ENCODE peak calls at places on chromosome 10, in five cellular contexts. M is neural progenitor cell, Z is PC-3, O is GM23338, F is SK-N-SH. Y is an unnamed sample.

GRCh38 chr10:70306168-70306705 is 22.4 kb upstream of the NPFFR1 start:
- DNase-seq in M (no peak), Z (no peak), O (no peak), F (no peak), Y (no peak)

GRCh38 chr10:132002004-132002403 is 20.3 kb upstream of the BNIP3 start:
- DNase-seq in M (no peak), Z (no peak), O (no peak), F (no peak), Y (no peak)

GRCh38 chr10:133261726-133262325 is 14.8 kb downstream of the ADAM8 start:
- DNase-seq in M (peak; percentile 86), Z (peak; percentile 61), O (peak; percentile 73), F (peak; percentile 98), Y (peak; percentile 72)

GRCh38 chr10:9762966-9763656 is 1254.6 kb upstream of the CELF2 start:
- DNase-seq in M (no peak), Z (no peak), O (no peak), F (no peak), Y (no peak)

GRCh38 chr10:48449501-48450232 is 143.2 kb downstream of the MAPK8 start:
- DNase-seq in M (no peak), Z (no peak), O (no peak), F (no peak), Y (no peak)

GRCh38 chr10:69467928-69468770 is 16.9 kb downstream of the TSPAN15 start:
- DNase-seq in M (peak; percentile 24), Z (no peak), O (peak; percentile 12), F (no peak), Y (no peak)

GRCh38 chr10:110337401-110337800 is 32.7 kb upstream of the SMNDC1 start:
- DNase-seq in M (no peak), Z (no peak), O (no peak), F (no peak), Y (no peak)

GRCh38 chr10:16314259-16314658 is 122.6 kb upstream of the PTER start:
- DNase-seq in M (peak; percentile 18), Z (no peak), O (peak; percentile 21), F (peak; percentile 4), Y (no peak)

GRCh38 chr10:81820418-81820817 is 54.6 kb upstream of the NRG3 start:
- DNase-seq in M (peak; percentile 57), Z (no peak), O (peak; percentile 73), F (peak; percentile 9), Y (peak; percentile 54)

GRCh38 chr10:116470768-116471415 is 43.2 kb downstream of the PNLIPRP3 start:
- DNase-seq in M (peak; percentile 43), Z (peak; percentile 45), O (peak; percentile 80), F (peak; percentile 30), Y (peak; percentile 49)

GRCh38 chr10:1123198-1123597 is 67.0 kb downstream of the WDR37 start:
- DNase-seq in M (no peak), Z (no peak), O (no peak), F (no peak), Y (no peak)

GRCh38 chr10:78688945-78689935 is 379.5 kb upstream of the ZMIZ1 start:
- DNase-seq in M (peak; percentile 35), Z (no peak), O (peak; percentile 6), F (peak; percentile 73), Y (no peak)

GRCh38 chr10:58531084-58531695 is 18.5 kb downstream of the BICC1 start:
- DNase-seq in M (peak; percentile 78), Z (peak; percentile 97), O (peak; percentile 86), F (no peak), Y (peak; percentile 72)

DNA sequence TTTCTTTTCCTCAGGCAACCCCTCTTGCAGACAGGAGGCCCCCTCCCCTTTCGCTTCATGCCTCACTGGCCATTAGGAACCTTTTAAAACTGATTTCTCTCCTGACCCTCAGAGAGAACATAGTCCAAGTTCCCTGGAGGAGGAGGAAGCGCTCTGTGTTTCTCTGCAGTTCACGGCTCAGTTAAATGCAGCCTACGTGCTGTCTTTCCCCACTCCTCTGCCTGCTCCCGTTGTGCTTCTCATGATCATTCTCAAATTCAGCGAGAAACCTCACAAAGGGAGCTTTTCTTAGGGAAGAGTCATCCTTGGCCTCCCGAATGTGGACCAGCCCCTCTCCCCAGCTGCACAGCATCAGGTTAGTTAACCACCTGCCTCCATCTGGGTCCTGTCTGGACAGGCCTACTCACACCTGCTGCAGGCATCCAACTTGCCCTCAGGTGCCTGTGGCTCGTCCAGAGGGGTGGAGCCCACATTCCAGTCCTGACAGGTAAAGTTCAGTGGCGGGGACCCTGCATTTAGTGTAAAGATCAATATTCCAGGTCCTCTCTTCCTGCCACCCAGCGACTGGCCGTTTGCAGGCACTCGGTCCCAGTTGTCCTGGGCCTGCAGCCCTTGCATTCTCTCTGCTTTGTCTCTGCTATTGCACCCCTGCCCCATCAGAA is 14.8 kb downstream of the HTRA1 start:
- DNase-seq in M (no peak), Z (no peak), O (peak; percentile 48), F (no peak), Y (no peak)
- TF ChIP-seq EZH2phosphoT487 in M (no peak), Z (no peak), O (no peak), F (no peak), Y (no peak)

GRCh38 chr10:33056828-33057227 is 98.8 kb upstream of the ITGB1 start:
- DNase-seq in M (no peak), Z (peak; percentile 22), O (no peak), F (no peak), Y (no peak)

GRCh38 chr10:33052915-33053810 is 95.1 kb upstream of the ITGB1 start:
- DNase-seq in M (no peak), Z (peak; percentile 50), O (no peak), F (no peak), Y (no peak)

GRCh38 chr10:33052476-33052875 is 94.4 kb upstream of the ITGB1 start:
- DNase-seq in M (no peak), Z (no peak), O (no peak), F (no peak), Y (no peak)

GRCh38 chr10:33057620-33058019 is 99.6 kb upstream of the ITGB1 start:
- DNase-seq in M (no peak), Z (no peak), O (no peak), F (no peak), Y (no peak)

DNA sequence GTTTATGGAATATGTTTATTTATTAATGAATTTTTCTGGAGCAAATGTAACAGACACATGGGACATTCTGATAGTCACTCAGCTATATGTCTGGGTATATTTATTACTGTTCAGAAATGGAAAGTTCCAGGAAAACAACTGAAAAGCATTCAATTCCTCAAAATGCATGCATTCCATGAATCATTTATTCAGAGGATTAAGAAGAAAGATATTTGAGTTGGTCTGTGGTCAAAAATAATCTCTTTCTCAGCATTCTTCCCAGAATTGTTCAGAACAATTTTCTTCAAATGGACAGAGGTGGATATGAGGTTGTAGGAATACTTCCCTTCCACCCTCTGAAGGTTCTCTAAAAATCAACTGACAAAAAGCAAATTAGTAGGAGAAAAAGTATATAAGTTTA is 97.6 kb upstream of the ITGB1 start:
- DNase-seq in M (no peak), Z (no peak), O (no peak), F (no peak), Y (no peak)
- TF ChIP-seq EZH2phosphoT487 in M (no peak), Z (no peak), O (no peak), F (no peak), Y (no peak)

GRCh38 chr10:43998021-43998809 is 349.5 kb upstream of the ZNF32 start:
- DNase-seq in M (no peak), Z (no peak), O (no peak), F (no peak), Y (peak; percentile 47)
- TF ChIP-seq EZH2phosphoT487 in M (no peak), Z (no peak), O (no peak), F (no peak), Y (no peak)

GRCh38 chr10:31926765-31927596 is 1.6 kb downstream of the ARHGAP12 start:
- DNase-seq in M (peak; percentile 10), Z (peak; percentile 26), O (no peak), F (peak; percentile 5), Y (no peak)
- TF ChIP-seq EZH2phosphoT487 in M (no peak), Z (no peak), O (no peak), F (no peak), Y (no peak)

GRCh38 chr10:66215921-66216320 is 709.9 kb upstream of the LRRTM3 start:
- DNase-seq in M (no peak), Z (no peak), O (no peak), F (no peak), Y (no peak)
- TF ChIP-seq EZH2phosphoT487 in M (no peak), Z (no peak), O (no peak), F (no peak), Y (no peak)

DNA sequence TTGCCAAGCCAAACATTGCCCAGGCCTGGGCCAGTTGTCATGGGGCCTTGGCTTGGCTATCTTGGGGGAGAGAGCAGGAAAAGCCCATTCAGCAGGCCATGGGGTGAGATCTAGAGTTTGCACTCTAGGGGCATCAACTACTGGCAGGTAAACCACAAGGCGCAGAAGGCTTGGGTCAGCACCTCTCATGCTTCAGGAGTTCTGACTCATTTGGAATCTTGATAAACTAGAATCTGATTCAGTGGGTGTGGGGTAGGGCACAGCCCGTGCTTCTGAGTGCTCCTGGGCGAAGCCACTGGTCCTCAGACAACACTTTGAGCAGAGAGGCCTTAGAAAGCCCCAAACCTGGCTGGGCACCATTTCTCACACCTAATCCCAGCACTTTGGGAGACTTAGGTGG is 81.1 kb downstream of the RGS10 start:
- DNase-seq in M (no peak), Z (peak; percentile 94), O (no peak), F (no peak), Y (no peak)
- TF ChIP-seq EZH2phosphoT487 in M (no peak), Z (no peak), O (no peak), F (no peak), Y (no peak)

Y was measured in MM.1S.